ENCODE peak calls at places on chromosomes 5 and 9, in nine cellular contexts. T is CD8-positive, alpha-beta T cell; U is breast epithelium; B is A549; J is HCT116; W is CD4-positive, alpha-beta T cell; N is AG04449; M is mucosa of descending colon; L is RWPE2. O is an unnamed sample.

GRCh38 chr9:69923972-69924371 is 103.4 kb downstream of the CFAP95 start:
- DNase-seq in M (no peak), B (no peak), T (no peak), J (no peak), W (no peak), U (no peak), L (no peak), N (no peak), O (no peak)

GRCh38 chr9:77661696-77662095 is 13.6 kb upstream of the GNA14 start:
- DNase-seq in U (no peak), N (no peak), W (no peak), B (no peak), M (no peak), J (no peak), L (no peak), T (no peak), O (no peak)

GRCh38 chr9:15444141-15444540 is 21.5 kb downstream of the SNAPC3 start:
- DNase-seq in J (no peak), T (no peak), N (no peak), W (no peak), B (no peak), L (no peak), U (no peak), M (no peak), O (no peak)

GRCh38 chr9:87667164-87667738 is 58.7 kb upstream of the CTSL start:
- DNase-seq in N (no peak), U (no peak), J (peak), T (no peak), M (no peak), W (no peak), B (peak), L (no peak), O (no peak)

GRCh38 chr9:76400534-76401096 is 6.4 kb upstream of the RFK start:
- DNase-seq in J (no peak), L (no peak), N (no peak), W (no peak), U (no peak), M (no peak), T (no peak), B (no peak), O (no peak)

GRCh38 chr9:95736370-95736769 is 139.1 kb upstream of the ERCC6L2 start:
- DNase-seq in M (no peak), W (no peak), N (no peak), J (no peak), L (no peak), T (no peak), U (no peak), B (peak), O (no peak)

GRCh38 chr9:128001411-128002298 is 20.9 kb upstream of the EEIG1 start:
- DNase-seq in L (no peak), U (peak), W (no peak), N (peak), B (peak), T (no peak), J (no peak), M (no peak), O (no peak)

GRCh38 chr5:84378420-84378819 is 6.3 kb downstream of the EDIL3 start:
- DNase-seq in T (no peak), B (no peak), J (no peak), L (no peak), N (no peak), U (no peak), W (no peak), M (no peak), O (no peak)

GRCh38 chr9:98943682-98944129 is at the start of gene COL15A1:
- DNase-seq in B (no peak), L (no peak), W (no peak), M (no peak), N (no peak), J (no peak), T (no peak), U (no peak), O (no peak)

GRCh38 chr5:116573617-116574431 is 799 bp downstream of the SEMA6A start:
- DNase-seq in L (no peak), N (no peak), M (peak), J (no peak), U (no peak), T (no peak), W (no peak), B (peak), O (no peak)

GRCh38 chr9:133839822-133840329 is 101.7 kb upstream of the SARDH start:
- DNase-seq in T (no peak), U (no peak), J (no peak), W (no peak), L (no peak), M (no peak), N (no peak), B (no peak), O (no peak)

GRCh38 chr5:111472096-111472495 is 40.2 kb downstream of the STARD4 start:
- DNase-seq in B (no peak), U (no peak), M (no peak), N (no peak), L (no peak), W (no peak), J (no peak), T (no peak), O (no peak)

GRCh38 chr5:111472579-111472978 is 39.8 kb downstream of the STARD4 start:
- DNase-seq in B (no peak), U (no peak), L (no peak), W (no peak), T (no peak), J (no peak), N (no peak), M (no peak), O (no peak)

GRCh38 chr5:111469293-111469896 is 42.9 kb downstream of the STARD4 start:
- DNase-seq in L (no peak), U (no peak), J (no peak), W (no peak), T (no peak), B (no peak), N (no peak), M (no peak), O (no peak)

GRCh38 chr5:111469905-111470304 is 42.4 kb downstream of the STARD4 start:
- DNase-seq in L (no peak), W (no peak), M (no peak), T (no peak), U (no peak), J (no peak), N (no peak), B (no peak), O (no peak)
- TF ChIP-seq CTCF in L (peak), W (no peak), M (no peak), T (no peak), U (no peak), J (no peak), N (no peak), B (no peak), O (peak)

DNA sequence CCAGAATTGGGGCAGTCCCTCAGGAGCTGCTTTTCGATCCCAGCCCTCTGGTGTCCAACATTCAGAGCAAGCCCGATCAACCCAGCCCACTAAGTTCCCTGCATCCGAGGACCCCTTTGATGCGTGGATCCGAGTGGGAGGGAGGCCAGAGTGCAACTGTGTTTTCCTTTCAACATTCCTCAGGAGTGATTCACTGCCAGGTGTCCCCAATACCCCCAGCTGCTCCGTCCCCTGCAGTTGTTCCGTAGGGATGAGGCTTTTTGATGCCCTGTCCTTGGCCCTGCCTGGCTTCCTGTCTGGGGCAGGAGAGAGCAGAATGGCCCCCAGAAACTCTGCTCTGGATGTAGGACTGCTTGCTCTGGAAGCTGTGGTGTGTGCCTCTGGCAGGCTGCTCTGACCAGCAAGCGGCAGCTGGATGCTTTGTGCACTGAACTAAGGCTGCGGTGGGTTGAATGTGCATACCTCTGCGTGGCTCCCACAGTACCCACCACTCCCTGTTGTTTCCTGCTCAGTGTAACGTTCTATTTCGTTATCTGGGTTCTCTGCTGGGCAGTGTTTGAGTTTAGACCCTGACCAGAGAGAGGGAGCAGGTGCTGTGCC is 117.5 kb downstream of the BOD1 start:
- DNase-seq in U (no peak), L (no peak), B (no peak), J (no peak), W (no peak), T (no peak), M (no peak), N (no peak), O (no peak)
- TF ChIP-seq CTCF in U (no peak), L (no peak), B (no peak), J (no peak), W (no peak), T (no peak), M (no peak), N (no peak), O (no peak)

GRCh38 chr5:170216262-170216864 is 16.4 kb upstream of the C5orf58 start:
- DNase-seq in N (peak), J (peak), U (no peak), B (peak), M (no peak), L (no peak), W (no peak), T (no peak), O (no peak)
- TF ChIP-seq CTCF in N (peak), J (peak), U (no peak), B (peak), M (no peak), L (peak), W (no peak), T (no peak), O (peak)

GRCh38 chr9:89179535-89179919 is 909 bp upstream of the SHC3 start:
- DNase-seq in B (no peak), J (no peak), W (no peak), N (peak), U (no peak), M (no peak), T (no peak), L (no peak), O (no peak)

GRCh38 chr9:89185980-89186379 is 7.4 kb upstream of the SHC3 start:
- DNase-seq in M (no peak), N (no peak), T (no peak), J (no peak), W (no peak), U (no peak), L (no peak), B (no peak), O (no peak)

GRCh38 chr9:89182369-89182768 is 3.8 kb upstream of the SHC3 start:
- DNase-seq in T (no peak), N (no peak), M (no peak), L (no peak), J (no peak), B (no peak), U (no peak), W (no peak), O (no peak)

GRCh38 chr9:89179920-89180667 is 1.5 kb upstream of the SHC3 start:
- DNase-seq in J (peak), B (peak), U (peak), W (no peak), M (peak), N (peak), T (no peak), L (peak), O (no peak)

DNA sequence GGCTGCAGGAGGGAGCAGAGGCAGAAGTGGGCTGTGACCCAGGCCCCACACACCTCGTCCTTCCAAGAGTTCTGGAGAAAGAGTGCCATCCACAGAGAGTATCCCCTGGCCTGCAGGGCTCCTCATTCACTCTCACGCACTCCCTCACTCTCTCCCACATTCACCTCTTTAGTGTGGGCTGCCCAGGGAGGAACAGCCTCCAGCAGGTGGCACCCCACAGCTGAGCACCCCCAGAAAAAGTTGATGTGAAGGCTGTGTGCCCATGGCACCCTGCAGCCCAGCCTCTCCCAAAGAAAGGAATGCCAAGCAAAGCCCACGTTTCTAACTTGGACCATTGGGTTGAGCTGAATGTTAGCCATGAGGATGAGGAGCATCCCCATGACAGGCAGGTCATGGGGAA is 4.5 kb upstream of the SHC3 start:
- DNase-seq in M (no peak), L (no peak), U (no peak), N (no peak), J (no peak), T (no peak), W (no peak), B (no peak), O (no peak)
- TF ChIP-seq CTCF in M (no peak), L (no peak), U (no peak), N (no peak), J (no peak), T (no peak), W (no peak), B (no peak), O (no peak)

DNA sequence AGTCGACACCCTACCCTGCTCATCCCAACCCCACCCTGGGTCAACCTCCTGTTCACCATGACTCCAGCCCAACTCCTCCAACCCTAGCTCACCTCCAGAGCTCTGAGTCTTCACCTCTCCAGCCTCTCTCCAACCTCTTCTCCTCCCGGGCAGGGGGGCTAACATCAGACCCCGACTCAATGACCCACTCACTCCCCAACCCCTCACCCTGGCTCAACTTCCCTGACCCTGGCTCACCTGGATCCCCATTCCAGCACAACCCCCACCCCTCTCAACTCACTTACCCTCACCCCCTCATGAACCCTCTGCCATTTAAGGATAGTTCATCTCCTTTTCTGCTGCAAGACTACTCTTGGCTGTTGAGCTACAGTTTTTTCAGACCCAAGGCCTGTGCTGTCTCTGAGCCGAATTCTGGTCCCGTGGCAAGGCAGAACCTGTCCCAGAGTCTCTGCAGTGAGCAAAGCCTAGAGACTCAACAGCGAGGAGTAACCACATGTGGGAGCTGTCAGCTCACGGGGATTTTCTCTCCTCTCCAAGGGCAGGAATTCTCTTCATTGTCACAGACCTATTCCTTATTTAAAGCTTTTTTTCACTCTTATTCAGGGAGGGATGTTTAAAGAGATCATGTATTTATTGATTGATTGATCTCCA is 29.8 kb downstream of the ANKRD33B start:
- DNase-seq in T (no peak), W (no peak), M (no peak), B (no peak), U (no peak), N (no peak), J (no peak), L (no peak), O (no peak)
- TF ChIP-seq CTCF in T (no peak), W (no peak), M (no peak), B (no peak), U (no peak), N (no peak), J (no peak), L (no peak), O (no peak)

GRCh38 chr5:177382423-177383029 is 1.7 kb upstream of the SLC34A1 start:
- DNase-seq in L (no peak), T (no peak), B (no peak), W (no peak), J (no peak), M (no peak), U (no peak), N (no peak), O (no peak)
- TF ChIP-seq CTCF in L (peak), T (no peak), B (peak), W (no peak), J (peak), M (no peak), U (no peak), N (peak), O (peak)

DNA sequence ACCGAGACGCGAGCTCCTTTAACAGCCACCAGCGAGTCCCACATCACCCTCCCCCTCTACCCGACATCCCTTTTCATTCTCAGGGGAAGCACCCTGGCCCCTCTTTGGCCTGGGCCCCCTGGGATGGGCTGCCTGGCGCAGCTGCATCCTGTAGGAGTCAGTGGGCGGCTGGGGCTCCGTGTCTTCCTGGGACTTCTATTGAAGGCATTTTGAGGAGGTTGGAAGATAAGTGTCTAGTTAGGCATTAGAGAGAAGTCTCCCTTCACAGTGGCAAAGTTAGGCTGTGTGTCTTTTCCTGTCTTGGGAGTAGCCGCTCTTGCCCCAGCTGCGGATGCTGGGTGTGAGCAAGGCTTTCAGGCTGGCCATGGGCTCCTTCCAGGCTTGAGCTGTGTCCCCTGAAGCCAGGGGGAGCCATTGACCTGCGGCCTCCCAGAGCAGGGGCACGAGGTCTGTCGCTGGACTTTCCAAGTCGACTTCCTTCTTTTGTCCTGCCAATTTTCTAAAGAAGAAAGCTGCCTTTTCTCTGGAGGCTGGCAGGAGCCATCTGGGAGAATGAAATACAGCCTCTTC is 18.6 kb upstream of the NKD2 start:
- DNase-seq in T (no peak), L (no peak), J (no peak), W (no peak), U (no peak), N (no peak), B (no peak), M (peak), O (no peak)
- TF ChIP-seq CTCF in T (no peak), L (peak), J (no peak), W (no peak), U (no peak), N (no peak), B (no peak), M (no peak), O (no peak)

DNA sequence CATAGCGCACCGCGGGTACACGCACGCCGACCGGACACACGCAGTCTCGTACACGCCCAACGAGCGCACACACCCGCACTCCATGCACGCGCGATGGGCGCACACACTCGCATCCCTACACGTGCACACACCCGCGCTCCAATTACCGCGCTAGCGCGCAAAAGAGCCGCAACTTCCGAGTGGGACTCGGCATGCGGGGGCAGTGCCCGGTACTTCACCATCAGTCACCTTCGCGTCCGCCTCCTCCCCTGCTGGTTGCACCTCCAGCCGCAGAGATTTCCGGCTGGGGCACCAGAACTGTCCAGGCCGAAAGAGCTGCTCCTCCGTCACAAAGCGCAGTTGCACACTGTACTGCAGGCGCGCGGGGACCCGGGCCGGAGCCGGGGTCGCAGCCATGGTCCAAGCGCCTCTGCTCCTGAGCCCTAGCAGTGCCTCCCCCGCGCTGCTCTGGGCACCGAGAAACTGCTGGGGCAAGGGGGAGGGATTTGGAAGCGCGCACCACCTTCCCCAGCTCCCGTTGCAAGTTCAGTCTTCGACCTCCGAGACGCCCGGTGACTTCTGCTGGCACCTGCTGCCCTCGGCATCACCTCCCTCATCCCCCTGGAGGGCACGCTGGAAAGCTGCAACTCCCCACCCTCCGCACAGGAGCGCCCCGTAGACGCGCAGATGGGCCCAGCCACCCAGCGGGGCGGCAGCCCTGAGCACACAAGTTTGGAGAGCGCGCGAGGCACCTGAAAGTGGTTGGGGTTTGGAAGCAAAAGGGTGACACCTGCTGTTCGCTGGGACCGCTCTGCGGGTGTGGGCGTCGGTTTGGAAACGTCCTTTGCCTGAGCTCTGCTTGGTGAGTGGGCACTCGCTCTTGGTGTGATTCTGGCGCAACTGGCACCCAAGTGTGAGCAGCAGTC is 337.4 kb upstream of the PUM3 start:
- DNase-seq in N (no peak), L (peak), B (peak), W (peak), T (no peak), U (no peak), J (no peak), M (peak), O (no peak)
- TF ChIP-seq CTCF in N (peak), L (peak), B (peak), W (no peak), T (no peak), U (no peak), J (peak), M (no peak), O (peak)

GRCh38 chr9:125143377-125144090 is at the start of gene SCAI:
- DNase-seq in U (peak), W (peak), M (peak), B (peak), J (peak), L (peak), T (peak), N (peak), O (peak)
- TF ChIP-seq CTCF in U (peak), W (peak), M (peak), B (peak), J (peak), L (peak), T (peak), N (peak), O (peak)